ENCODE peak calls at places on chromosomes 4 and X, in nine cellular contexts. O is D341Med, V is amniotic stem cell, N is amniotic epithelial cell, Z is IMR-90, Q is MCF 10A, M is MG63, B is activated T-helper 1 cell treated with Interleukin-2 at 50 U/mL for 16 hours, A is nucleus accumbens. G is an unnamed sample.

GRCh38 chrX:134718329-134719317 is 60.4 kb upstream of the PLAC1 start:
- DNase-seq in O (no peak), A (no peak), M (peak; percentile 87), B (no peak), V (peak; percentile 68), Z (peak; percentile 95), N (peak; percentile 92), Q (peak; percentile 91), G (no peak)

GRCh38 chrX:74246524-74246923 is 57.5 kb upstream of the ZCCHC13 start:
- DNase-seq in Z (peak; percentile 42), A (no peak), B (no peak), M (no peak), V (no peak), N (peak; percentile 61), Q (peak; percentile 33), O (no peak), G (no peak)

GRCh38 chr4:109389367-109390118 is 44.1 kb upstream of the SEC24B start:
- DNase-seq in N (no peak), Z (no peak), Q (no peak), B (no peak), O (no peak), V (no peak), M (no peak), A (no peak), G (no peak)

GRCh38 chr4:188691811-188692210 is 552.6 kb downstream of the TRIML1 start:
- DNase-seq in N (peak; percentile 59), O (no peak), B (no peak), V (peak; percentile 1), Q (peak; percentile 29), M (peak; percentile 6), A (no peak), Z (peak; percentile 88), G (no peak)

GRCh38 chrX:71096702-71097032 is 1.0 kb downstream of the FOXO4 start:
- DNase-seq in O (no peak), Z (no peak), M (no peak), V (no peak), N (no peak), Q (no peak), B (no peak), A (no peak), G (no peak)

GRCh38 chr4:11700751-11701226 is 272.1 kb upstream of the HS3ST1 start:
- DNase-seq in Z (peak; percentile 74), M (peak; percentile 37), O (no peak), N (peak; percentile 77), A (no peak), B (no peak), Q (peak; percentile 54), V (peak; percentile 60), G (no peak)

GRCh38 chr4:151983854-151984253 is 223.0 kb upstream of the GATB start:
- DNase-seq in B (no peak), O (no peak), Z (no peak), M (no peak), V (no peak), N (no peak), Q (no peak), A (no peak), G (no peak)

GRCh38 chr4:44725166-44725565 is 1.2 kb downstream of the GNPDA2 start:
- DNase-seq in Z (peak; percentile 5), A (no peak), Q (no peak), V (no peak), M (no peak), N (peak; percentile 7), B (no peak), O (no peak), G (no peak)

GRCh38 chrX:93420090-93420489 is 253.3 kb downstream of the NAP1L3 start:
- DNase-seq in M (no peak), Z (no peak), Q (peak; percentile 4), A (no peak), O (no peak), N (no peak), B (no peak), V (no peak), G (no peak)

GRCh38 chr4:113708250-113708649 is 53.3 kb downstream of the CAMK2D start:
- DNase-seq in V (no peak), N (peak; percentile 15), O (no peak), Q (peak; percentile 6), A (no peak), Z (peak; percentile 29), M (peak; percentile 39), B (no peak), G (no peak)

GRCh38 chr4:143489116-143489515 is 24.4 kb upstream of the SMARCA5 start:
- DNase-seq in A (no peak), Z (peak; percentile 28), O (no peak), N (peak; percentile 24), V (no peak), B (no peak), Q (no peak), M (no peak), G (no peak)

GRCh38 chr4:180695851-180696250 is 1547.4 kb upstream of the TENM3 start:
- DNase-seq in Q (peak; percentile 40), A (no peak), N (peak; percentile 86), M (no peak), B (no peak), O (no peak), V (peak; percentile 61), Z (peak; percentile 97), G (no peak)

GRCh38 chr4:147498031-147498700 is 17.3 kb downstream of the EDNRA start:
- DNase-seq in N (peak; percentile 91), A (no peak), B (no peak), M (no peak), O (no peak), Q (peak; percentile 85), V (no peak), Z (peak; percentile 88), G (no peak)

GRCh38 chr4:22170353-22170752 is 221.8 kb upstream of the KCNIP4 start:
- DNase-seq in A (no peak), N (peak; percentile 29), O (no peak), V (peak; percentile 1), Q (peak; percentile 62), B (no peak), Z (peak; percentile 60), M (peak; percentile 43), G (no peak)

GRCh38 chr4:28092610-28093009 is 1232.0 kb downstream of the STIM2 start:
- DNase-seq in Z (no peak), V (no peak), O (no peak), Q (no peak), A (no peak), B (no peak), N (peak; percentile 4), M (no peak), G (no peak)

GRCh38 chr4:86496094-86497060 is 97.7 kb upstream of the PTPN13 start:
- DNase-seq in Q (peak; percentile 58), M (peak; percentile 2), Z (peak; percentile 57), B (no peak), O (peak; percentile 63), V (peak; percentile 40), N (peak; percentile 62), A (no peak), G (no peak)

GRCh38 chr4:1164444-1164843 is 7.9 kb downstream of the SPON2 start:
- DNase-seq in Q (no peak), A (no peak), N (no peak), V (no peak), B (no peak), M (no peak), O (no peak), Z (no peak), G (no peak)

GRCh38 chrX:117972681-117973080 is 143.9 kb downstream of the KLHL13 start:
- DNase-seq in N (no peak), Z (peak; percentile 40), B (no peak), Q (no peak), O (no peak), A (no peak), V (no peak), M (no peak), G (no peak)

GRCh38 chrX:47568656-47569295 is 7.8 kb downstream of the ARAF start:
- DNase-seq in Q (no peak), Z (no peak), B (no peak), A (no peak), N (no peak), V (no peak), M (no peak), O (peak; percentile 43), G (peak; percentile 22)

GRCh38 chr4:46931981-46932380 is 22.9 kb upstream of the COX7B2 start:
- DNase-seq in A (no peak), V (peak; percentile 40), Z (peak; percentile 70), O (peak; percentile 55), Q (peak; percentile 59), N (peak; percentile 58), B (no peak), M (peak; percentile 5), G (no peak)

GRCh38 chr4:107780665-107781064 is 44.1 kb upstream of the SGMS2 start:
- DNase-seq in O (no peak), B (no peak), N (peak; percentile 48), V (no peak), A (no peak), Z (no peak), M (no peak), Q (no peak), G (no peak)

G was measured in CD4-positive, alpha-beta T cell.